ENCODE peak calls at places on chromosomes 12 and 14, in seven cellular contexts. R, A, U, O, T, M and Z are unnamed samples.

GRCh38 chr14:85535916-85536834 is 6.2 kb downstream of the FLRT2 start:
- DNase-seq in R (peak; percentile 76), A (no peak), U (no peak), O (no peak), T (no peak), M (no peak), Z (no peak)

GRCh38 chr12:24246921-24247320 is 297.5 kb upstream of the SOX5 start:
- DNase-seq in R (no peak), A (no peak), U (no peak), O (no peak), T (no peak), M (no peak), Z (no peak)

GRCh38 chr14:99257122-99257672 is 14.8 kb downstream of the BCL11B start:
- DNase-seq in R (no peak), A (no peak), U (no peak), O (no peak), T (no peak), M (no peak), Z (no peak)

GRCh38 chr12:121590476-121591143 is 9.8 kb upstream of the KDM2B start:
- DNase-seq in R (peak; percentile 38), A (no peak), U (no peak), O (no peak), T (no peak), M (no peak), Z (no peak)

GRCh38 chr14:55194656-55195355 is 3.4 kb upstream of the DLGAP5 start:
- DNase-seq in R (no peak), A (no peak), U (no peak), O (no peak), T (no peak), M (no peak), Z (no peak)

GRCh38 chr14:22319526-22320352 is 269.3 kb downstream of the DAD1 start:
- DNase-seq in R (peak; percentile 88), A (no peak), U (peak; percentile 63), O (no peak), T (peak; percentile 63), M (no peak), Z (no peak)

GRCh38 chr14:63952053-63952932 is 99.5 kb downstream of the SYNE2 start:
- DNase-seq in R (no peak), A (no peak), U (no peak), O (no peak), T (no peak), M (no peak), Z (no peak)

GRCh38 chr12:28026701-28027100 is 54.2 kb upstream of the PTHLH start:
- DNase-seq in R (no peak), A (no peak), U (no peak), O (no peak), T (no peak), M (no peak), Z (no peak)

GRCh38 chr14:103444837-103445524 is 59.8 kb downstream of the MARK3 start:
- DNase-seq in R (peak; percentile 96), A (no peak), U (no peak), O (no peak), T (no peak), M (no peak), Z (no peak)

GRCh38 chr14:89013098-89013504 is 188.7 kb downstream of the TTC8 start:
- DNase-seq in R (peak; percentile 56), A (no peak), U (no peak), O (no peak), T (no peak), M (no peak), Z (no peak)

GRCh38 chr12:25368542-25368941 is 117.8 kb upstream of the KRAS start:
- DNase-seq in R (no peak), A (no peak), U (no peak), O (no peak), T (no peak), M (no peak), Z (no peak)

GRCh38 chr12:4438834-4439596 is 6.6 kb downstream of the FGF6 start:
- DNase-seq in R (no peak), A (no peak), U (peak; percentile 48), O (no peak), T (no peak), M (no peak), Z (no peak)

GRCh38 chr12:88299567-88300101 is 157.5 kb downstream of the TMTC3 start:
- DNase-seq in R (peak; percentile 98), A (peak; percentile 78), U (no peak), O (no peak), T (no peak), M (no peak), Z (peak; percentile 81)

DNA sequence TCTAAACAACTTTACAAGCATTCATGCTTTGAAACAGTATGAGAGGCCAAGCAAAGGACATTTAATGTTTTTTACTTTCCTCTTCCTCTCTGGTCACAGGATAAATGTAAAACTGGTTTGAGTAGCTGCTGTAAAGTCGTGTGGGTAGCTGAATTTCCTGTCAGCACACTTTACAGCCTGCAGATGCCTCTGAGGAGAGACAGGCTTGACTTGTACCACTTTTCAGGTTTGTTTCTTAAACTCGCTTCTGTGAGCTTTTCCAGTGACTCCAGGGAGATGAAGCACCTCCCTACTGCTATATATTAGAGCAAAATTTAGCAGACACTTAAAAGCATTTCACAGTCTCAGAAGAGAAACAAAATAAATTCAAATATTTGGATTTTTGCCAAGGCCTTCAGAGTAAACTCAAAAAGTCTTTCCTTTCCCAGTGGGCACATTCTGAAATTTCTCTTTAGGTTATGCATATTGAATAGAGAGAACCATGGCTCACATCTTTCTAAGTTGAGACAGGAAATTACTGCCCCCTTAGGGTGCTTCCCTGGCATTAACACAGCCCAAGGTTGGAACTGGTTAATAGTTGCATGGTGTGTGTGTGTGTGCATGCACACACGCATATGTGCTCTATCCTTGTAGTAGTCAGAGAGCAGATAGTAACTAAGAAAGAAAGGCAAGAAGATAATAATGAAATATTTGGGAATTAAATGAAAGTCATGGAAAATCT is 557.3 kb upstream of the MIS18BP1 start:
- DNase-seq in R (peak; percentile 1), A (no peak), U (no peak), O (no peak), T (no peak), M (no peak), Z (no peak)
- TF ChIP-seq CTCF in R (no peak), A (no peak), U (no peak), O (peak; percentile 11), T (no peak), M (no peak), Z (peak; percentile 14)

GRCh38 chr14:69573841-69574265 is 818 bp downstream of the CCDC177 start:
- DNase-seq in R (no peak), A (no peak), U (no peak), O (no peak), T (no peak), M (no peak), Z (no peak)

GRCh38 chr14:69571449-69571878 is 3.2 kb downstream of the CCDC177 start:
- DNase-seq in R (no peak), A (no peak), U (no peak), O (no peak), T (no peak), M (no peak), Z (no peak)

GRCh38 chr14:69571879-69572633 is 2.6 kb downstream of the CCDC177 start:
- DNase-seq in R (peak; percentile 34), A (no peak), U (no peak), O (peak; percentile 51), T (no peak), M (peak; percentile 44), Z (no peak)

GRCh38 chr14:69573205-69573840 is 1.3 kb downstream of the CCDC177 start:
- DNase-seq in R (no peak), A (no peak), U (no peak), O (no peak), T (no peak), M (no peak), Z (no peak)

DNA sequence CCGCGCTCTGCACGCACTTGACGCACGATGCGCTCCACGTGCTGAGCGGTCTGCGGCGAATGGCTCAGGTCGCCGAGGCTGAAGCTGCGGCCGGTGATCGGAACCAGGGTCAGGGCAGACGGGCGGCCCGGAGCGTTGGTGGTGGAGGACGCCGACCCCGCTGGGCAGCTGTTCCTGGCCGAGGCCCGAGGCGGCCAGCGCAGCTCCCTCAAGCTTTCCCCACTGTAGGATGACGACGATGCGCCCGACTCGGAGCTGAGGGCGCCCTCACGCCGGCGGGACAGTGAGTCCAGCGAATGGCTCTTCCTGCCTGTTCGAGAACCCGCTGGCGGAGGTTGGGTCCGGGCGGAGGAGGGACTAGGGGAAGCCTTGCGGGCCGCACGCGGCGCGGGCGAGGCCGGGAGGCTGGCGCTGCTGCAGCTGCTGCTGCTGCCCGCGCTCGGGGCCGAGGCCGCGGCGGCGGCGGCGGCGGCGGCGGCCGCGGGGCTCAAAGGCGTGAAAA is 2.0 kb downstream of the CCDC177 start:
- DNase-seq in R (no peak), A (no peak), U (no peak), O (no peak), T (no peak), M (no peak), Z (no peak)
- H3K4me3 ChIP-seq in R (no peak overlapping the region), A (peak overlapping the region; percentile 22), U (no peak overlapping the region), O (peak overlapping the region; percentile 54), T (no peak overlapping the region), M (no peak overlapping the region), Z (no peak overlapping the region)

GRCh38 chr12:5796171-5797091 is 148.6 kb downstream of the ANO2 start:
- DNase-seq in R (no peak), A (no peak), U (no peak), O (peak; percentile 56), T (no peak), M (no peak), Z (no peak)
- TF ChIP-seq CTCF in R (peak; percentile 12), A (peak; percentile 66), U (peak; percentile 23), O (peak; percentile 68), T (no peak), M (peak; percentile 39), Z (peak; percentile 48)

GRCh38 chr12:109721276-109721675 is 7.7 kb downstream of the FAM222A start:
- DNase-seq in R (no peak), A (no peak), U (no peak), O (no peak), T (no peak), M (peak; percentile 73), Z (no peak)

GRCh38 chr12:109720856-109721189 is 7.2 kb downstream of the FAM222A start:
- DNase-seq in R (no peak), A (no peak), U (no peak), O (no peak), T (no peak), M (no peak), Z (no peak)

GRCh38 chr12:109719123-109720022 is 5.7 kb downstream of the FAM222A start:
- DNase-seq in R (peak; percentile 22), A (no peak), U (no peak), O (no peak), T (no peak), M (no peak), Z (no peak)

GRCh38 chr12:109722022-109722752 is 8.6 kb downstream of the FAM222A start:
- DNase-seq in R (no peak), A (no peak), U (no peak), O (no peak), T (no peak), M (no peak), Z (no peak)

DNA sequence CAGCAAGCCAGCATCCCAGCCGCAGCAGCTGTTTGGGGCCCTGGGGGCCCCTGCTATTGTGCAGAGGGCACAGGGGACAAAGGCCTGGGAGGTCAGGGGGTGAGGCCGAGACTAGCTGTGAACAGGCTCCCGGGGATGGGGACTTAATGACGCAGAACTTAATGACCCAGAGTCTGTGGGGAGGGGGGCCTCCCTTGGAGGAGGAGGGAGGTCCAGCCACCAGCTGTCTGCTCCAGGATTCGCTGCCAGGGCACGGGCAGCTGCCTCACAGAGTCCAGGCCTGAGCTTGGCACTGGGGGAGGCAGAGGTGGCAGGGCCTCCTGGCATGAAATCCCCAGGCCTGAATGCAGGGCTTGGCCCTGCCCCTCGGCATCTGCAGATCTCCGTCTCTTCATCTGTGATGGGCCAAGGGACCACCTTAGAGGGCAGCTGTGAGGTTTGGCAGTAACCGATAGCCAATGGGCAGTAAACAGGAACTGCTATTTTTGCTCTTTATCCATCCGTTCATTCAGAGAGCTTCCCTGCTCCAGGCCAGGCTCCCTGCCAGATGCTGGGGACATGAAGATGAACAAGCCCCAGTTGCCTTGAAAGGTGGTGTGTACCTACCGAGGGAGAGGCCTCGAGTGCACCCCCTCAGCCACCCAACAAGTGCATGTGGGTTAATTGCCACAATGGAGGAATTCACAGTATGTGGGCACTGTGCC is 6.7 kb downstream of the FAM222A start:
- DNase-seq in R (no peak), A (no peak), U (no peak), O (no peak), T (no peak), M (no peak), Z (no peak)
- H3K4me3 ChIP-seq in R (no peak overlapping the region), A (no peak overlapping the region), U (no peak overlapping the region), O (no peak overlapping the region), T (no peak overlapping the region), M (no peak overlapping the region), Z (no peak overlapping the region)